ENCODE peak calls at places on chromosome 18, in seven cellular contexts. N is GM23248; R is AML-193; Q is NT2/D1; D is pons; T is stimulated activated CD4-positive, alpha-beta T cell treated with anti-CD3 and anti-CD28 coated beads, Interleukin-2, amount 100 ng/mL, for 24 hours; K is AG08395. P is an unnamed sample.

GRCh38 chr18:48922203-48922800 is 28.5 kb downstream of the SMAD7 start:
- DNase-seq in N (peak; percentile 21), D (no peak), K (no peak), R (no peak), Q (no peak), T (no peak), P (no peak)

GRCh38 chr18:77899972-77900754 is 650.5 kb downstream of the GALR1 start:
- DNase-seq in N (peak; percentile 72), D (peak; percentile 24), K (peak; percentile 67), R (no peak), Q (peak; percentile 44), T (peak; percentile 49), P (no peak)

GRCh38 chr18:9017170-9017899 is 85.2 kb upstream of the NDUFV2 start:
- DNase-seq in T (peak; percentile 76), R (peak; percentile 73), K (peak; percentile 94), D (peak; percentile 39), N (peak; percentile 99), Q (no peak), P (peak; percentile 92)

GRCh38 chr18:60684843-60685513 is 312.4 kb upstream of the MC4R start:
- DNase-seq in D (peak; percentile 64), K (peak; percentile 21), T (no peak), R (peak; percentile 6), N (peak; percentile 34), Q (peak; percentile 3), P (peak; percentile 19)

GRCh38 chr18:58453913-58454317 is 175.0 kb downstream of the ALPK2 start:
- DNase-seq in T (no peak), R (no peak), N (no peak), Q (no peak), D (no peak), K (no peak), P (no peak)

GRCh38 chr18:44955825-44956224 is 275.1 kb downstream of the SETBP1 start:
- DNase-seq in D (no peak), K (no peak), N (peak; percentile 32), T (no peak), R (no peak), Q (no peak), P (no peak)

GRCh38 chr18:29160123-29160522 is 983.2 kb upstream of the CDH2 start:
- DNase-seq in D (no peak), N (no peak), Q (no peak), T (no peak), K (no peak), R (no peak), P (no peak)

GRCh38 chr18:3658529-3658928 is 208.6 kb downstream of the TGIF1 start:
- DNase-seq in K (no peak), Q (no peak), T (no peak), R (no peak), D (no peak), N (no peak), P (no peak)

GRCh38 chr18:48887294-48887904 is 63.4 kb downstream of the SMAD7 start:
- DNase-seq in K (no peak), D (no peak), R (no peak), T (no peak), N (no peak), Q (no peak), P (no peak)

GRCh38 chr18:65768379-65768778 is 17.6 kb downstream of the CDH7 start:
- DNase-seq in Q (no peak), R (no peak), N (no peak), D (no peak), K (no peak), T (no peak), P (no peak)

GRCh38 chr18:63757541-63757940 is 17.7 kb upstream of the SERPINB7 start:
- DNase-seq in N (no peak), Q (no peak), K (no peak), R (no peak), D (no peak), T (no peak), P (peak; percentile 78)

GRCh38 chr18:7876354-7876753 is 309.2 kb downstream of the PTPRM start:
- DNase-seq in N (no peak), R (no peak), Q (no peak), T (no peak), K (no peak), D (no peak), P (no peak)

GRCh38 chr18:69008538-69008937 is 210.7 kb downstream of the CCDC102B start:
- DNase-seq in Q (no peak), R (no peak), D (no peak), N (no peak), K (no peak), T (no peak), P (no peak)

GRCh38 chr18:12849548-12849947 is 34.5 kb downstream of the PTPN2 start:
- DNase-seq in T (no peak), D (no peak), N (no peak), K (no peak), R (no peak), Q (no peak), P (peak; percentile 31)

GRCh38 chr18:66508937-66509336 is 95.0 kb downstream of the CDH19 start:
- DNase-seq in R (no peak), Q (no peak), K (no peak), N (no peak), T (no peak), D (no peak), P (no peak)

GRCh38 chr18:702957-703659 is 9.3 kb downstream of the ENOSF1 start:
- DNase-seq in R (peak; percentile 65), N (peak; percentile 96), T (no peak), D (no peak), K (peak; percentile 75), Q (no peak), P (peak; percentile 86)

GRCh38 chr18:21703241-21703820 is 1.2 kb downstream of the ABHD3 start:
- DNase-seq in T (peak; percentile 32), N (no peak), Q (no peak), K (no peak), R (peak; percentile 24), D (no peak), P (no peak)

GRCh38 chr18:34809697-34810096 is 99.6 kb downstream of the DTNA start:
- DNase-seq in T (no peak), D (peak; percentile 53), Q (peak; percentile 35), N (peak; percentile 79), K (peak; percentile 53), R (peak; percentile 9), P (peak; percentile 82)

GRCh38 chr18:48859311-48860275 is 91.2 kb downstream of the SMAD7 start:
- DNase-seq in N (no peak), T (no peak), K (peak; percentile 31), Q (no peak), R (no peak), D (peak; percentile 94), P (no peak)

GRCh38 chr18:27948981-27949380 is 227.9 kb downstream of the CDH2 start:
- DNase-seq in T (no peak), D (no peak), R (no peak), K (no peak), Q (no peak), N (no peak), P (no peak)

GRCh38 chr18:27712066-27712465 is 464.9 kb downstream of the CDH2 start:
- DNase-seq in Q (no peak), N (no peak), T (no peak), R (no peak), K (no peak), D (no peak), P (no peak)

GRCh38 chr18:25533088-25533676 is 181.2 kb upstream of the ZNF521 start:
- DNase-seq in R (no peak), D (no peak), Q (no peak), N (no peak), K (no peak), T (no peak), P (no peak)

GRCh38 chr18:48186084-48186798 is 222.9 kb downstream of the ZBTB7C start:
- DNase-seq in D (no peak), R (no peak), N (no peak), T (peak; percentile 7), K (no peak), Q (no peak), P (no peak)

GRCh38 chr18:68766433-68766832 is 31.4 kb upstream of the CCDC102B start:
- DNase-seq in Q (no peak), D (no peak), R (no peak), N (no peak), K (no peak), T (no peak), P (no peak)

GRCh38 chr18:42641996-42642395 is 473.5 kb downstream of the RIT2 start:
- DNase-seq in Q (no peak), N (no peak), R (no peak), K (no peak), T (no peak), D (peak; percentile 78), P (no peak)

GRCh38 chr18:7568426-7568825 is 1.3 kb downstream of the PTPRM start:
- DNase-seq in N (peak; percentile 54), D (no peak), Q (no peak), T (no peak), R (no peak), K (peak; percentile 16), P (peak; percentile 20)

GRCh38 chr18:13264986-13265900 is 46.7 kb downstream of the LDLRAD4 start:
- DNase-seq in K (no peak), R (no peak), T (peak; percentile 51), D (no peak), Q (no peak), N (no peak), P (no peak)

GRCh38 chr18:12990977-12991838 is at the start of gene CEP192:
- DNase-seq in Q (peak; percentile 90), N (peak; percentile 99), D (peak; percentile 98), K (peak; percentile 99), R (peak; percentile 97), T (peak; percentile 97), P (peak; percentile 98)

GRCh38 chr18:58235001-58235436 is 191.0 kb downstream of the NEDD4L start:
- DNase-seq in T (no peak), N (no peak), K (no peak), Q (no peak), D (no peak), R (no peak), P (no peak)

GRCh38 chr18:9663377-9663776 is 44.7 kb upstream of the RAB31 start:
- DNase-seq in K (no peak), R (no peak), Q (no peak), T (no peak), D (no peak), N (peak; percentile 24), P (no peak)

GRCh38 chr18:34031810-34032209 is 192.9 kb downstream of the NOL4 start:
- DNase-seq in T (no peak), Q (no peak), K (no peak), R (no peak), N (no peak), D (no peak), P (no peak)